ENCODE peak calls at places on chromosomes 6 and 20, in nine cellular contexts. H is MCF 10A; M is fibroblast of lung; B is GM12865; Q is WTC11; R is cardiac fibroblast; A is CD8-positive, alpha-beta T cell; U is tibial nerve; C is LNCaP clone FGC. G is an unnamed sample.

GRCh38 chr6:148831064-148831463 is 84.2 kb downstream of the UST start:
- DNase-seq in H (no peak), M (no peak), B (peak), Q (no peak), R (no peak), A (peak), U (no peak), C (no peak), G (no peak)

GRCh38 chr6:170416959-170417606 is 110.5 kb downstream of the FAM120B start:
- DNase-seq in H (no peak), M (no peak), B (no peak), Q (no peak), R (no peak), A (no peak), U (no peak), C (no peak), G (no peak)

GRCh38 chr6:227074-227782 is 65.1 kb upstream of the DUSP22 start:
- DNase-seq in H (no peak), M (no peak), B (peak), Q (no peak), R (peak), A (no peak), U (no peak), C (no peak), G (no peak)

GRCh38 chr20:45926731-45927070 is 7.8 kb upstream of the PCIF1 start:
- DNase-seq in H (no peak), M (no peak), B (no peak), Q (no peak), R (no peak), A (no peak), U (no peak), C (no peak), G (no peak)

GRCh38 chr20:53138454-53139291 is 166.5 kb downstream of the TSHZ2 start:
- DNase-seq in H (no peak), M (no peak), B (peak), Q (no peak), R (no peak), A (no peak), U (no peak), C (no peak), G (no peak)

GRCh38 chr20:42635699-42636411 is 553.9 kb downstream of the PTPRT start:
- DNase-seq in H (no peak), M (no peak), B (no peak), Q (no peak), R (no peak), A (no peak), U (no peak), C (no peak), G (no peak)

GRCh38 chr6:99614430-99615161 is 8.0 kb downstream of the PRDM13 start:
- DNase-seq in H (no peak), M (no peak), B (peak), Q (peak), R (no peak), A (peak), U (no peak), C (no peak), G (no peak)

GRCh38 chr6:75437451-75438185 is 56.0 kb downstream of the FILIP1 start:
- DNase-seq in H (peak), M (peak), B (no peak), Q (no peak), R (peak), A (no peak), U (peak), C (no peak), G (no peak)

GRCh38 chr6:159037746-159038290 is 7.0 kb downstream of the TAGAP start:
- DNase-seq in H (no peak), M (no peak), B (no peak), Q (no peak), R (no peak), A (no peak), U (no peak), C (no peak), G (no peak)

GRCh38 chr6:100880149-100880900 is 804 bp downstream of the ASCC3 start:
- DNase-seq in H (peak), M (peak), B (no peak), Q (no peak), R (peak), A (no peak), U (no peak), C (no peak), G (no peak)

GRCh38 chr20:32052090-32052791 is at the start of gene HCK:
- DNase-seq in H (no peak), M (no peak), B (peak), Q (no peak), R (no peak), A (no peak), U (no peak), C (no peak), G (no peak)

GRCh38 chr6:57085441-57085840 is 4.5 kb upstream of the ZNF451 start:
- DNase-seq in H (no peak), M (no peak), B (no peak), Q (no peak), R (peak), A (no peak), U (no peak), C (no peak), G (no peak)

GRCh38 chr20:59598625-59599310 is 5.6 kb upstream of the PHACTR3 start:
- DNase-seq in H (peak), M (no peak), B (peak), Q (peak), R (peak), A (no peak), U (no peak), C (no peak), G (no peak)

GRCh38 chr20:8153281-8153908 is 21.3 kb downstream of the PLCB1 start:
- DNase-seq in H (peak), M (peak), B (peak), Q (no peak), R (peak), A (no peak), U (no peak), C (peak), G (no peak)

GRCh38 chr20:41256516-41256915 is 61.0 kb downstream of the ZHX3 start:
- DNase-seq in H (no peak), M (no peak), B (no peak), Q (no peak), R (no peak), A (no peak), U (no peak), C (no peak), G (no peak)

GRCh38 chr6:87501809-87502572 is 29.2 kb downstream of the SLC35A1 start:
- DNase-seq in H (no peak), M (no peak), B (no peak), Q (no peak), R (peak), A (no peak), U (no peak), C (no peak), G (no peak)

GRCh38 chr20:20786428-20786827 is 74.0 kb upstream of the RALGAPA2 start:
- DNase-seq in H (no peak), M (no peak), B (no peak), Q (no peak), R (no peak), A (no peak), U (peak), C (no peak), G (no peak)

GRCh38 chr6:163883946-163884345 is 469.4 kb downstream of the QKI start:
- DNase-seq in H (peak), M (peak), B (no peak), Q (no peak), R (no peak), A (no peak), U (no peak), C (no peak), G (no peak)

GRCh38 chr20:40908311-40908710 is 120.3 kb upstream of the TOP1 start:
- DNase-seq in H (no peak), M (no peak), B (no peak), Q (no peak), R (no peak), A (no peak), U (no peak), C (no peak), G (no peak)

GRCh38 chr6:75285156-75285639 is 606 bp upstream of the TMEM30A start:
- DNase-seq in H (peak), M (no peak), B (peak), Q (no peak), R (no peak), A (no peak), U (no peak), C (no peak), G (no peak)

GRCh38 chr20:9945406-9945805 is 89.4 kb upstream of the ANKEF1 start:
- DNase-seq in H (peak), M (peak), B (no peak), Q (no peak), R (peak), A (no peak), U (no peak), C (no peak), G (no peak)

GRCh38 chr6:11428895-11429294 is 108.7 kb upstream of the TMEM170B start:
- DNase-seq in H (peak), M (peak), B (peak), Q (no peak), R (peak), A (no peak), U (no peak), C (no peak), G (peak)

GRCh38 chr20:45407067-45407745 is 883 bp upstream of the DBNDD2 start:
- DNase-seq in H (no peak), M (peak), B (no peak), Q (no peak), R (peak), A (no peak), U (peak), C (no peak), G (no peak)

GRCh38 chr6:83068628-83069027 is 1.2 kb downstream of the DOP1A start:
- DNase-seq in H (no peak), M (no peak), B (no peak), Q (no peak), R (no peak), A (no peak), U (no peak), C (no peak), G (no peak)

GRCh38 chr20:34663213-34663943 is 13.5 kb downstream of the PIGU start:
- DNase-seq in H (no peak), M (peak), B (no peak), Q (no peak), R (no peak), A (no peak), U (no peak), C (no peak), G (peak)

GRCh38 chr6:43013843-43014433 is at the start of the genes KLHDC3 and MEA1:
- DNase-seq in H (peak), M (peak), B (peak), Q (peak), R (peak), A (peak), U (peak), C (peak), G (peak)

GRCh38 chr6:43012364-43012763 is 1.4 kb downstream of the MEA1 start:
- DNase-seq in H (no peak), M (no peak), B (no peak), Q (no peak), R (no peak), A (no peak), U (no peak), C (no peak), G (no peak)

GRCh38 chr6:43013020-43013842 is 515 bp downstream of the MEA1 start:
- DNase-seq in H (no peak), M (peak), B (no peak), Q (no peak), R (peak), A (no peak), U (no peak), C (no peak), G (no peak)

GRCh38 chr6:43009124-43009523 is 4.6 kb downstream of the MEA1 start:
- DNase-seq in H (peak), M (peak), B (peak), Q (peak), R (peak), A (peak), U (no peak), C (no peak), G (no peak)

DNA sequence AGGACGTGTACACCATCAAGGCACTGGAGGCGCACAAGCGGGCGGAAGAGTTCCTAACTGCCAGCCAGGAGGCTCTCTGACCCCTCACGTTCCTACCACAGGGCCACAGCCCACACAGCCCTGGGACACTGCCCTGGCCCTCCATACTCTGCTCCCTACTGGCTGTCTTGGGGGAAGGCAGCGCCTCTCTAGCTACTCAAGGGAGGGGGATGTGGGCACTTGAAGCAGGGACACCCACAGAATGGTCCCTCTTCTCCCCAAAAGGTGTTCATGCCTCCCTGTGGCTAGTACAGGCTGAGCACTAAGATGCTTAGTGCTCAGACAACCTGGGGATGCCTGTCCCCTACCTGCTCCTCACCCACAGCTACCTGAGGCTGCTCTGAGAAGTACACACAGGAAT is 2.5 kb downstream of the MEA1 start:
- DNase-seq in H (no peak), M (no peak), B (no peak), Q (no peak), R (no peak), A (no peak), U (no peak), C (no peak), G (no peak)
- TF ChIP-seq CTCF in H (no peak), M (no peak), B (no peak), Q (no peak), R (no peak), A (no peak), U (no peak), C (no peak), G (no peak)

GRCh38 chr6:53348436-53349208 is at the start of gene ELOVL5:
- DNase-seq in H (peak), M (peak), B (peak), Q (peak), R (peak), A (peak), U (peak), C (peak), G (peak)
- TF ChIP-seq CTCF in H (no peak), M (no peak), B (no peak), Q (no peak), R (no peak), A (no peak), U (no peak), C (no peak), G (no peak)

DNA sequence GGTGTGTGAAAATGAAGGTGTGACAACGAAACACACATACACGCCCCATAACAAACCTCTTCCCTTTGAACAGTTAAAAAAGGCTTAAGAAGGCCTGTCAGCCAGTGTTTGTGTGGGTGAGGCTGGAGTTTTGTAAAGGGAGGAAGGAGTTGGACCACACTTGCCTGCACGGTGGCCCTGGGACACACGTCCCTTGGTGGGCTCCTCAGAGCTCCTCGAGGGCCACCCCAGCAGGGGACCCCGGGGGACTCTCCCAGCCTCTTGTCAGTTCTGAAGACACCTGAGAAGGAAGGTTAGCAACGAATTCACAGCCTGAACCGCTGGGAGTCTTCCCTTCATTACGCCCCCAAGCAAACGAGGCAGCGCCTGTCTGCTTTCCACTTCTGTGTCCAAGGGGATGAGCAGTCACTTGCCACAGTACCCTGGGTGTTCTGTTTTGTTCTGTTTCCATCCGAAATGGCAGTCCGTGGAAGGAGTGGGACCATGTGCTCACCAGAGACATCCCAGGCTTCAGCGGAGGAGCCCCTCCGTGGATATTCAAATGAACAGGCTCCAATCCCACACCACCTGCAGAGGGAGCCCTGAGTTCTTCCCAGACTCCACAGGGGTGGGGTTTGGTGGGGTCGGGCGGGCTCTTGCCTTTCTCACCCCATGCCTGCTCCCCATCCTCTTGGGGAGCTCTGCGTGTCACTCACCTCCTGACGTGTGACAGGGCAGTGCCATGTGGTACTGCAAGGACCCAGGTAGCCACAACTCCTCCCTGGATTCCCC is 68.6 kb downstream of the NRN1 start:
- DNase-seq in H (no peak), M (no peak), B (no peak), Q (no peak), R (no peak), A (no peak), U (no peak), C (no peak), G (no peak)
- TF ChIP-seq CTCF in H (no peak), M (no peak), B (no peak), Q (no peak), R (no peak), A (no peak), U (no peak), C (no peak), G (no peak)

GRCh38 chr6:157226761-157227160 is 96.6 kb downstream of the TMEM242 start:
- DNase-seq in H (no peak), M (no peak), B (no peak), Q (no peak), R (no peak), A (no peak), U (no peak), C (no peak), G (no peak)

GRCh38 chr6:157229733-157230132 is 93.6 kb downstream of the TMEM242 start:
- DNase-seq in H (no peak), M (no peak), B (no peak), Q (peak), R (no peak), A (no peak), U (no peak), C (no peak), G (no peak)

GRCh38 chr6:157229219-157229607 is 94.1 kb downstream of the TMEM242 start:
- DNase-seq in H (no peak), M (no peak), B (no peak), Q (no peak), R (no peak), A (no peak), U (no peak), C (no peak), G (no peak)

GRCh38 chr6:157227202-157228166 is 95.8 kb downstream of the TMEM242 start:
- DNase-seq in H (no peak), M (peak), B (no peak), Q (no peak), R (peak), A (no peak), U (no peak), C (no peak), G (no peak)

GRCh38 chr6:157228421-157229218 is 94.7 kb downstream of the TMEM242 start:
- DNase-seq in H (no peak), M (no peak), B (no peak), Q (no peak), R (no peak), A (no peak), U (no peak), C (no peak), G (no peak)
- TF ChIP-seq CTCF in H (no peak), M (no peak), B (no peak), Q (no peak), R (no peak), A (no peak), U (no peak), C (no peak), G (no peak)

DNA sequence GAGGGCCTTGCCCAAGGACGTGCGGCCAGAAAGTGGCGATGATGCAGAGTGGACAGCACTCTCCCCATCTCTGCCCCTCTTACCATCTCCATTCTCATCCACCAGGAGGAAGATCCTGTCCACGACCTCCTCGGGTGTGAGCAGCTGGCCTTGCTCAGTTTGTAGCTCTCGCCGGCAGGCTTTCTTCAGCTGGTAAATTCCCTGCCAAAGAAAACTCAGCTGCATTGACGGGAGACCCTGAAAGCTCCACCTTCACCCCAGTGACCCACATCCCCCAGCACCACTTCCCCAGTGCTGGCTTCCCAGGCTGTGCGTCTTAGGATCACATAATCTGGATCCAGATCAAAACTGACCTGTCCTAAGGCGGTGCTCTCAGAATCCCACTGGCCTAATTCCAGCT is 9.2 kb downstream of the GUCA1B start:
- DNase-seq in H (no peak), M (peak), B (no peak), Q (no peak), R (no peak), A (no peak), U (no peak), C (no peak), G (no peak)
- TF ChIP-seq CTCF in H (no peak), M (no peak), B (no peak), Q (no peak), R (no peak), A (no peak), U (no peak), C (no peak), G (no peak)

G was measured in AG09309.